ENCODE peak calls at places on chromosomes 12 and 14, in eight cellular contexts. C is NCI-H2227 treated with DMSO at 0.1 percent for 48 hours; S is activated T-cell treated with anti-CD3 and anti-CD28 coated beads, Interleukin-2, amount 50 U/mL, for 72 hours; O is HFFc6; J is skeletal muscle cell; Y is endothelial cell; M is lower leg skin; X is fibroblast of the aortic adventitia. F is an unnamed sample.

GRCh38 chr12:48221645-48222044 is 18.6 kb upstream of the OR10AD1 start:
- DNase-seq in C (no peak), S (no peak), O (no peak), J (no peak), Y (no peak), M (no peak), X (no peak), F (no peak)

GRCh38 chr14:75542585-75543091 is 20.4 kb downstream of the BATF start:
- DNase-seq in C (peak; percentile 0), S (peak; percentile 89), O (no peak), J (peak; percentile 20), Y (no peak), M (peak; percentile 73), X (peak; percentile 60), F (no peak)

GRCh38 chr12:19409376-19409775 is 29.9 kb upstream of the AEBP2 start:
- DNase-seq in C (no peak), S (no peak), O (no peak), J (no peak), Y (no peak), M (no peak), X (peak; percentile 70), F (no peak)

GRCh38 chr12:79023784-79024183 is 159.2 kb downstream of the SYT1 start:
- DNase-seq in C (no peak), S (no peak), O (no peak), J (peak; percentile 41), Y (no peak), M (no peak), X (peak; percentile 44), F (no peak)

GRCh38 chr14:23183076-23183475 is 384 bp downstream of the SLC7A8 start:
- DNase-seq in C (no peak), S (no peak), O (no peak), J (no peak), Y (no peak), M (no peak), X (no peak), F (no peak)

GRCh38 chr12:67681145-67681778 is 32.7 kb downstream of the DYRK2 start:
- DNase-seq in C (no peak), S (no peak), O (peak; percentile 94), J (peak; percentile 87), Y (no peak), M (peak; percentile 36), X (peak; percentile 98), F (no peak)

GRCh38 chr14:75452324-75452723 is 24.5 kb downstream of the JDP2 start:
- DNase-seq in C (no peak), S (no peak), O (no peak), J (no peak), Y (no peak), M (no peak), X (no peak), F (no peak)

GRCh38 chr12:66446276-66446675 is 144.0 kb downstream of the HELB start:
- DNase-seq in C (no peak), S (no peak), O (no peak), J (no peak), Y (no peak), M (no peak), X (no peak), F (no peak)

GRCh38 chr14:58607571-58608317 is 30.0 kb upstream of the DACT1 start:
- DNase-seq in C (no peak), S (no peak), O (peak; percentile 70), J (peak; percentile 28), Y (no peak), M (no peak), X (peak; percentile 73), F (no peak)

GRCh38 chr12:121391619-121392324 is 8.1 kb upstream of the RNF34 start:
- DNase-seq in C (peak; percentile 43), S (peak; percentile 50), O (peak; percentile 46), J (peak; percentile 12), Y (no peak), M (no peak), X (peak; percentile 66), F (peak; percentile 81)

GRCh38 chr12:65536876-65537661 is 258.6 kb downstream of the MSRB3 start:
- DNase-seq in C (no peak), S (no peak), O (peak; percentile 100), J (peak; percentile 100), Y (no peak), M (no peak), X (peak; percentile 100), F (no peak)

GRCh38 chr12:40054554-40055226 is 51.2 kb downstream of the SLC2A13 start:
- DNase-seq in C (peak; percentile 52), S (no peak), O (peak; percentile 3), J (peak; percentile 6), Y (no peak), M (peak; percentile 53), X (peak; percentile 86), F (no peak)

GRCh38 chr14:94617988-94618822 is 6.0 kb downstream of the SERPINA3 start:
- DNase-seq in C (no peak), S (no peak), O (no peak), J (no peak), Y (no peak), M (no peak), X (no peak), F (no peak)

GRCh38 chr14:67680121-67680602 is 5.7 kb upstream of the VTI1B start:
- DNase-seq in C (no peak), S (peak; percentile 44), O (peak; percentile 90), J (no peak), Y (no peak), M (no peak), X (peak; percentile 88), F (no peak)

GRCh38 chr12:58877243-58877743 is 43.0 kb downstream of the LRIG3 start:
- DNase-seq in C (no peak), S (no peak), O (peak; percentile 66), J (peak; percentile 99), Y (no peak), M (no peak), X (peak; percentile 45), F (no peak)

GRCh38 chr14:92185559-92185958 is 63.8 kb downstream of the CPSF2 start:
- DNase-seq in C (no peak), S (no peak), O (no peak), J (no peak), Y (no peak), M (no peak), X (no peak), F (no peak)

GRCh38 chr12:66144796-66145754 is 14.5 kb upstream of the LLPH start:
- DNase-seq in C (no peak), S (no peak), O (peak; percentile 59), J (peak; percentile 45), Y (peak; percentile 42), M (peak; percentile 70), X (peak; percentile 89), F (peak; percentile 39)

GRCh38 chr12:39116877-39117276 is 211.5 kb upstream of the CPNE8 start:
- DNase-seq in C (no peak), S (no peak), O (no peak), J (no peak), Y (no peak), M (no peak), X (no peak), F (no peak)

F was measured in SK-N-SH.